ENCODE peak calls at places on chromosomes 2 and 18, in six cellular contexts. G is Right ventricle myocardium superior, E is A673, K is iPS-NIHi11, J is fibroblast of gingiva, X is NCI-H1092 treated with DMSO at 0.1 percent for 48 hours. D is an unnamed sample.
A peak's percentile ranks its signal among the peaks of the same experiment; 100 is the strongest.

GRCh38 chr2:234422895-234423505 is 73.9 kb downstream of the ARL4C start:
- DNase-seq in G (no peak), E (no peak), K (no peak), J (no peak), X (no peak), D (no peak)

GRCh38 chr2:11161747-11162146 is 6.5 kb downstream of the SLC66A3 start:
- DNase-seq in G (no peak), E (no peak), K (no peak), J (no peak), X (no peak), D (no peak)

GRCh38 chr2:25313711-25314513 is 27.8 kb downstream of the DNMT3A start:
- DNase-seq in G (no peak), E (no peak), K (no peak), J (no peak), X (no peak), D (no peak)

GRCh38 chr2:60804473-60804872 is 48.4 kb downstream of the PAPOLG start:
- DNase-seq in G (no peak), E (no peak), K (no peak), J (no peak), X (no peak), D (no peak)

GRCh38 chr18:2337552-2338141 is 233.7 kb downstream of the METTL4 start:
- DNase-seq in G (no peak), E (peak; percentile 45), K (peak; percentile 53), J (no peak), X (no peak), D (no peak)

GRCh38 chr2:214809751-214810564 is 475 bp upstream of the BARD1 start:
- DNase-seq in G (peak; percentile 100), E (peak; percentile 98), K (peak; percentile 97), J (peak; percentile 99), X (peak; percentile 82), D (peak; percentile 100)

GRCh38 chr2:72007402-72007801 is 140.3 kb downstream of the CYP26B1 start:
- DNase-seq in G (no peak), E (no peak), K (no peak), J (no peak), X (no peak), D (no peak)

GRCh38 chr2:70671059-70671685 is 96.8 kb downstream of the ADD2 start:
- DNase-seq in G (no peak), E (no peak), K (no peak), J (no peak), X (no peak), D (no peak)

GRCh38 chr2:10038123-10038522 is 5.2 kb upstream of the KLF11 start:
- DNase-seq in G (no peak), E (no peak), K (no peak), J (no peak), X (no peak), D (peak; percentile 41)

GRCh38 chr2:197786010-197786877 is 1.1 kb upstream of the BOLL start:
- DNase-seq in G (peak; percentile 50), E (peak; percentile 46), K (peak; percentile 86), J (no peak), X (peak; percentile 18), D (peak; percentile 59)

GRCh38 chr2:29062371-29062770 is 12.0 kb downstream of the PCARE start:
- DNase-seq in G (no peak), E (no peak), K (no peak), J (no peak), X (no peak), D (no peak)

GRCh38 chr2:170029551-170029950 is 148.4 kb upstream of the MYO3B start:
- DNase-seq in G (no peak), E (no peak), K (no peak), J (no peak), X (no peak), D (no peak)

GRCh38 chr2:38301340-38301968 is 75.6 kb downstream of the ATL2 start:
- DNase-seq in G (no peak), E (no peak), K (no peak), J (no peak), X (no peak), D (no peak)

GRCh38 chr18:77100751-77101355 is 31.7 kb downstream of the MBP start:
- DNase-seq in G (no peak), E (no peak), K (no peak), J (no peak), X (no peak), D (no peak)

GRCh38 chr2:25377822-25378421 is 36.2 kb upstream of the DNMT3A start:
- DNase-seq in G (no peak), E (no peak), K (no peak), J (no peak), X (no peak), D (peak; percentile 24)

GRCh38 chr2:169397697-169398096 is 35.4 kb upstream of the LRP2 start:
- DNase-seq in G (no peak), E (peak; percentile 16), K (no peak), J (no peak), X (peak; percentile 10), D (no peak)

GRCh38 chr2:63589148-63589972 is 597 bp downstream of the MDH1 start:
- DNase-seq in G (no peak), E (peak; percentile 28), K (peak; percentile 13), J (no peak), X (peak; percentile 38), D (no peak)

GRCh38 chr2:28643911-28644334 is 107.7 kb upstream of the PPP1CB start:
- DNase-seq in G (no peak), E (peak; percentile 76), K (no peak), J (peak; percentile 38), X (no peak), D (no peak)

GRCh38 chr2:166167451-166167850 is 39.6 kb upstream of the SCN1A start:
- DNase-seq in G (no peak), E (peak; percentile 59), K (no peak), J (peak; percentile 37), X (no peak), D (no peak)

GRCh38 chr2:100877555-100877954 is 57.6 kb downstream of the NPAS2 start:
- DNase-seq in G (no peak), E (no peak), K (no peak), J (peak; percentile 77), X (no peak), D (no peak)

GRCh38 chr2:227876536-227876882 is 5.1 kb downstream of the DAW1 start:
- DNase-seq in G (no peak), E (no peak), K (no peak), J (no peak), X (no peak), D (no peak)

GRCh38 chr2:32697156-32697555 is 69.3 kb downstream of the TTC27 start:
- DNase-seq in G (no peak), E (no peak), K (no peak), J (peak; percentile 70), X (no peak), D (no peak)

GRCh38 chr18:56066524-56067215 is 478.7 kb upstream of the TCF4 start:
- DNase-seq in G (no peak), E (no peak), K (no peak), J (no peak), X (no peak), D (no peak)

GRCh38 chr2:200252661-200253067 is 53.8 kb upstream of the SPATS2L start:
- DNase-seq in G (no peak), E (no peak), K (no peak), J (peak; percentile 91), X (no peak), D (no peak)

GRCh38 chr2:118046628-118047210 is 32.8 kb upstream of the CCDC93 start:
- DNase-seq in G (no peak), E (peak; percentile 58), K (peak; percentile 29), J (peak; percentile 34), X (peak; percentile 29), D (no peak)

GRCh38 chr2:45923701-45924100 is 272.2 kb downstream of the PRKCE start:
- DNase-seq in G (no peak), E (no peak), K (no peak), J (no peak), X (no peak), D (no peak)

GRCh38 chr2:224754129-224754528 is 38.0 kb upstream of the CCDC195 start:
- DNase-seq in G (no peak), E (no peak), K (no peak), J (peak; percentile 92), X (no peak), D (no peak)

GRCh38 chr2:12957251-12957650 is 240.5 kb downstream of the TRIB2 start:
- DNase-seq in G (no peak), E (no peak), K (no peak), J (no peak), X (no peak), D (no peak)

GRCh38 chr2:239245872-239246701 is 154.7 kb downstream of the HDAC4 start:
- DNase-seq in G (peak; percentile 56), E (no peak), K (peak; percentile 60), J (no peak), X (peak; percentile 48), D (no peak)

GRCh38 chr2:100052645-100053044 is 89.7 kb downstream of the AFF3 start:
- DNase-seq in G (no peak), E (no peak), K (no peak), J (no peak), X (no peak), D (peak; percentile 77)

GRCh38 chr18:52481116-52481515 is 141.1 kb downstream of the DCC start:
- DNase-seq in G (no peak), E (no peak), K (peak; percentile 5), J (no peak), X (no peak), D (peak; percentile 58)

D was measured in lower lobe of right lung.